ENCODE peak calls at places on chromosomes 13 and 19, in five cellular contexts. One of them, this sample, is unnamed.

GRCh38 chr13:32587014-32587773 is 942 bp downstream of the PDS5B start:
- DNase-seq in H1: no peak
- DNase-seq in GM12878: no peak
- DNase-seq in K562: peak; percentile 54
- DNase-seq in HCT116: peak; percentile 16
- DNase-seq in this sample: peak; percentile 41

GRCh38 chr19:1904385-1905070 is 671 bp upstream of the ADAT3 start:
- DNase-seq in H1: peak; percentile 75
- DNase-seq in HCT116: no peak
- DNase-seq in GM12878: peak; percentile 86
- DNase-seq in K562: no peak
- DNase-seq in this sample: no peak

GRCh38 chr19:52492201-52492960 is 35.1 kb upstream of the ZNF808 start:
- DNase-seq in GM12878: no peak
- DNase-seq in H1: peak; percentile 73
- DNase-seq in HCT116: no peak
- DNase-seq in K562: peak; percentile 12
- DNase-seq in this sample: no peak

GRCh38 chr19:13102666-13103584 is at the start of gene LYL1:
- DNase-seq in K562: peak; percentile 94
- DNase-seq in HCT116: no peak
- DNase-seq in H1: no peak
- DNase-seq in GM12878: no peak
- DNase-seq in this sample: peak; percentile 45

GRCh38 chr19:42693760-42694350 is 46.4 kb downstream of the PSG3 start:
- DNase-seq in K562: peak; percentile 19
- DNase-seq in HCT116: peak; percentile 41
- DNase-seq in GM12878: no peak
- DNase-seq in H1: no peak
- DNase-seq in this sample: peak; percentile 49

GRCh38 chr19:49149652-49150105 is 5.5 kb downstream of the HRC start:
- DNase-seq in H1: no peak
- DNase-seq in GM12878: no peak
- DNase-seq in K562: peak; percentile 33
- DNase-seq in HCT116: peak; percentile 85
- DNase-seq in this sample: peak; percentile 76

GRCh38 chr19:5354403-5354802 is 13.8 kb upstream of the PTPRS start:
- DNase-seq in HCT116: no peak
- DNase-seq in GM12878: no peak
- DNase-seq in K562: peak; percentile 49
- DNase-seq in H1: no peak
- DNase-seq in this sample: peak; percentile 34

GRCh38 chr13:73365240-73365639 is 306.4 kb downstream of the KLF5 start:
- DNase-seq in HCT116: no peak
- DNase-seq in GM12878: no peak
- DNase-seq in H1: no peak
- DNase-seq in K562: no peak
- DNase-seq in this sample: no peak

GRCh38 chr19:10420444-10421239 is at the start of gene PDE4A:
- DNase-seq in H1: no peak
- DNase-seq in K562: peak; percentile 68
- DNase-seq in HCT116: no peak
- DNase-seq in GM12878: no peak
- DNase-seq in this sample: no peak

GRCh38 chr19:3699741-3700241 is 477 bp downstream of the PIP5K1C start:
- DNase-seq in K562: no peak
- DNase-seq in HCT116: no peak
- DNase-seq in H1: no peak
- DNase-seq in GM12878: no peak
- DNase-seq in this sample: no peak

GRCh38 chr19:1883784-1884183 is 1.5 kb downstream of the ABHD17A start:
- DNase-seq in HCT116: no peak
- DNase-seq in K562: no peak
- DNase-seq in H1: no peak
- DNase-seq in GM12878: no peak
- DNase-seq in this sample: no peak

GRCh38 chr19:15551183-15552004 is 43.1 kb downstream of the CYP4F22 start:
- DNase-seq in K562: peak; percentile 92
- DNase-seq in H1: no peak
- DNase-seq in GM12878: no peak
- DNase-seq in HCT116: no peak
- DNase-seq in this sample: peak; percentile 38

GRCh38 chr19:5698635-5699422 is 8.7 kb downstream of the RPL36 start:
- DNase-seq in HCT116: no peak
- DNase-seq in H1: no peak
- DNase-seq in GM12878: no peak
- DNase-seq in K562: no peak
- DNase-seq in this sample: no peak

GRCh38 chr19:1069009-1069779 is 2.2 kb downstream of the ARHGAP45 start:
- DNase-seq in H1: no peak
- DNase-seq in K562: no peak
- DNase-seq in HCT116: no peak
- DNase-seq in GM12878: no peak
- DNase-seq in this sample: no peak

GRCh38 chr19:10166046-10166445 is 28.7 kb downstream of the DNMT1 start:
- DNase-seq in HCT116: no peak
- DNase-seq in K562: no peak
- DNase-seq in GM12878: no peak
- DNase-seq in H1: no peak
- DNase-seq in this sample: no peak

GRCh38 chr19:41352609-41353465 is 885 bp downstream of the TGFB1 start:
- DNase-seq in HCT116: no peak
- DNase-seq in H1: no peak
- DNase-seq in GM12878: no peak
- DNase-seq in K562: peak; percentile 73
- DNase-seq in this sample: peak; percentile 54

GRCh38 chr19:35458821-35459391 is 10.8 kb downstream of the FFAR2 start:
- DNase-seq in H1: no peak
- DNase-seq in K562: peak; percentile 3
- DNase-seq in GM12878: peak; percentile 64
- DNase-seq in HCT116: no peak
- DNase-seq in this sample: peak; percentile 92

GRCh38 chr19:49677232-49677881 is at the start of gene PRMT1:
- DNase-seq in HCT116: no peak
- DNase-seq in H1: no peak
- DNase-seq in K562: peak; percentile 87
- DNase-seq in GM12878: no peak
- DNase-seq in this sample: peak; percentile 35

GRCh38 chr13:28442872-28443271 is 52.1 kb downstream of the FLT1 start:
- DNase-seq in H1: no peak
- DNase-seq in GM12878: no peak
- DNase-seq in K562: no peak
- DNase-seq in HCT116: no peak
- DNase-seq in this sample: no peak

GRCh38 chr19:15147090-15147489 is 39.9 kb downstream of the SYDE1 start:
- DNase-seq in K562: no peak
- DNase-seq in H1: no peak
- DNase-seq in HCT116: no peak
- DNase-seq in GM12878: no peak
- DNase-seq in this sample: no peak

GRCh38 chr13:39370554-39370953 is 232.4 kb downstream of the LHFPL6 start:
- DNase-seq in GM12878: no peak
- DNase-seq in K562: no peak
- DNase-seq in HCT116: no peak
- DNase-seq in H1: no peak
- DNase-seq in this sample: no peak

GRCh38 chr13:78102121-78102677 is 183.6 kb upstream of the EDNRB start:
- DNase-seq in HCT116: no peak
- DNase-seq in K562: no peak
- DNase-seq in H1: no peak
- DNase-seq in GM12878: peak; percentile 5
- DNase-seq in this sample: no peak

GRCh38 chr19:33280351-33280921 is 21.9 kb downstream of the CEBPA start:
- DNase-seq in HCT116: no peak
- DNase-seq in H1: no peak
- DNase-seq in K562: no peak
- DNase-seq in GM12878: peak; percentile 86
- DNase-seq in this sample: no peak

GRCh38 chr19:30374791-30375650 is 2.8 kb downstream of the ZNF536 start:
- DNase-seq in HCT116: no peak
- DNase-seq in GM12878: no peak
- DNase-seq in H1: no peak
- DNase-seq in K562: no peak
- DNase-seq in this sample: no peak

GRCh38 chr13:107025991-107026390 is 458.1 kb upstream of the ARGLU1 start:
- DNase-seq in HCT116: no peak
- DNase-seq in H1: no peak
- DNase-seq in K562: no peak
- DNase-seq in GM12878: no peak
- DNase-seq in this sample: no peak

GRCh38 chr13:34967851-34968562 is 25.9 kb downstream of the NBEA start:
- DNase-seq in GM12878: no peak
- DNase-seq in H1: no peak
- DNase-seq in HCT116: no peak
- DNase-seq in K562: no peak
- DNase-seq in this sample: no peak

GRCh38 chr19:7524992-7525739 is 2.7 kb downstream of the MCOLN1 start:
- DNase-seq in H1: no peak
- DNase-seq in GM12878: no peak
- DNase-seq in HCT116: no peak
- DNase-seq in K562: no peak
- DNase-seq in this sample: no peak

GRCh38 chr13:106357198-106357597 is 178.3 kb downstream of the EFNB2 start:
- DNase-seq in K562: no peak
- DNase-seq in GM12878: no peak
- DNase-seq in H1: no peak
- DNase-seq in HCT116: no peak
- DNase-seq in this sample: no peak

GRCh38 chr19:12597594-12597993 is 13.0 kb downstream of the ZNF490 start:
- DNase-seq in H1: no peak
- DNase-seq in HCT116: no peak
- DNase-seq in GM12878: no peak
- DNase-seq in K562: no peak
- DNase-seq in this sample: no peak

GRCh38 chr19:14772467-14772866 is 5.9 kb downstream of the ADGRE2 start:
- DNase-seq in H1: no peak
- DNase-seq in GM12878: no peak
- DNase-seq in K562: no peak
- DNase-seq in HCT116: no peak
- DNase-seq in this sample: no peak

GRCh38 chr19:16139752-16140151 is 3.7 kb upstream of the HSH2D start:
- DNase-seq in GM12878: peak; percentile 84
- DNase-seq in H1: no peak
- DNase-seq in HCT116: no peak
- DNase-seq in K562: no peak
- DNase-seq in this sample: no peak

GRCh38 chr19:11560404-11560988 is 1.5 kb upstream of the ELOF1 start:
- DNase-seq in K562: peak; percentile 73
- DNase-seq in HCT116: peak; percentile 77
- DNase-seq in H1: no peak
- DNase-seq in GM12878: peak; percentile 83
- DNase-seq in this sample: peak; percentile 80

GRCh38 chr19:55655648-55656040 is 809 bp downstream of the U2AF2 start:
- DNase-seq in K562: no peak
- DNase-seq in HCT116: no peak
- DNase-seq in H1: no peak
- DNase-seq in GM12878: no peak
- DNase-seq in this sample: no peak

DNA sequence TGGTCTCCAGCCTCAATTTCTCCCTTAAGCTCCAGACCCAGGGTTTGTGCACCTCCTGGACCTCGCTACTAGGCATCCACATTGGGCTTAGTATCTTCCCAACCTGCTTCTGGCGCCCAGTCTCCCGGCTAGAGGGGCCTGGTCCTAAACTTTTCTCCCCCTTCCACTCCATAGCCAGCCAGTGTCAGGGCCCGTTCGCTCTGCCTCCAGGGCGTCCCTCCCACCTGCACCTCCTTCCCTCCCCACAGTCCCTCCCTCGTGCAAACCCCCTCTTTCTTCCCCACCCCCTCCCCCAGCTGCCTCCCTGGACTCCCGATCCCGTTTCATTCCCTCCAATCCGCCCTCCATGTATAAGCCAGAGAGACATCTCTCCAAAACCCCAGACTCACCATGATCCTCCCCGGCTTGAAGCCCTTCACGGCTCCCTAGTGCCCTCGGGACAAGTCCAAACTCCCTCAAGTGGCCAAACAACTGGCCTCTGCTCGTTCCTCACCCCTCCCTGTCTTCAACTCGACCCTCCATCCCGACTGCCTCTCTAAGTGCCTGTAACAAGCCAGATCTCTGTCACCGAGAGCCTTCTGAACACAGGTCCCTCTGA is 1.0 kb upstream of the SAMD4B start:
- DNase-seq in H1: no peak
- DNase-seq in GM12878: no peak
- DNase-seq in K562: peak; percentile 47
- DNase-seq in HCT116: no peak
- DNase-seq in this sample: no peak
- TF ChIP-seq SRF in H1: no peak
- TF ChIP-seq SRF in GM12878: no peak
- TF ChIP-seq SRF in K562: no peak
- TF ChIP-seq SRF in HCT116: no peak
- TF ChIP-seq SRF in this sample: no peak

GRCh38 chr13:51928231-51928630 is 66.5 kb downstream of the CCDC70 start:
- DNase-seq in GM12878: no peak
- DNase-seq in HCT116: no peak
- DNase-seq in K562: no peak
- DNase-seq in H1: no peak
- DNase-seq in this sample: no peak
- TF ChIP-seq SRF in GM12878: no peak
- TF ChIP-seq SRF in HCT116: no peak
- TF ChIP-seq SRF in K562: no peak
- TF ChIP-seq SRF in H1: no peak
- TF ChIP-seq SRF in this sample: no peak

GRCh38 chr13:21568854-21569253 is 35.1 kb downstream of the MICU2 start:
- DNase-seq in HCT116: no peak
- DNase-seq in K562: no peak
- DNase-seq in GM12878: no peak
- DNase-seq in H1: no peak
- DNase-seq in this sample: no peak
- TF ChIP-seq SRF in HCT116: no peak
- TF ChIP-seq SRF in K562: no peak
- TF ChIP-seq SRF in GM12878: no peak
- TF ChIP-seq SRF in H1: no peak
- TF ChIP-seq SRF in this sample: no peak

GRCh38 chr13:75355609-75356008 is 126.4 kb downstream of the TBC1D4 start:
- DNase-seq in HCT116: no peak
- DNase-seq in GM12878: no peak
- DNase-seq in K562: no peak
- DNase-seq in H1: no peak
- DNase-seq in this sample: no peak

GRCh38 chr13:75360170-75360569 is 121.8 kb downstream of the TBC1D4 start:
- DNase-seq in GM12878: no peak
- DNase-seq in HCT116: no peak
- DNase-seq in H1: no peak
- DNase-seq in K562: no peak
- DNase-seq in this sample: no peak

GRCh38 chr13:75359266-75359665 is 122.7 kb downstream of the TBC1D4 start:
- DNase-seq in H1: peak; percentile 19
- DNase-seq in K562: no peak
- DNase-seq in GM12878: no peak
- DNase-seq in HCT116: peak; percentile 74
- DNase-seq in this sample: no peak

GRCh38 chr13:75356426-75356825 is 125.5 kb downstream of the TBC1D4 start:
- DNase-seq in HCT116: no peak
- DNase-seq in GM12878: no peak
- DNase-seq in K562: no peak
- DNase-seq in H1: no peak
- DNase-seq in this sample: no peak

GRCh38 chr13:75357576-75358295 is 124.2 kb downstream of the TBC1D4 start:
- DNase-seq in K562: peak; percentile 55
- DNase-seq in HCT116: peak; percentile 72
- DNase-seq in GM12878: no peak
- DNase-seq in H1: peak; percentile 17
- DNase-seq in this sample: peak; percentile 69
- TF ChIP-seq SRF in K562: no peak
- TF ChIP-seq SRF in HCT116: no peak
- TF ChIP-seq SRF in GM12878: no peak
- TF ChIP-seq SRF in H1: no peak
- TF ChIP-seq SRF in this sample: no peak